ENCODE peak calls at places on chromosomes 4 and X, in nine cellular contexts. S is GM12891; V is posterior vena cava; K is RCC 7860; U is amniotic stem cell; A is T-helper 1 cell; F is breast epithelium; B is SHP77; T is activated CD4-positive, alpha-beta T cell treated with anti-CD3 and anti-CD28 coated beads, Interleukin-2, amount 50 U/mL, for 1 hour. R is an unnamed sample.

GRCh38 chr4:155972098-155972497 is 18.4 kb upstream of the CTSO start:
- DNase-seq in S (no peak), V (no peak), K (peak), U (no peak), A (no peak), F (no peak), B (no peak), T (no peak), R (no peak)

GRCh38 chrX:78643106-78643505 is 16.0 kb downstream of the RTL3 start:
- DNase-seq in S (no peak), V (no peak), K (no peak), U (no peak), A (no peak), F (no peak), B (no peak), T (no peak), R (no peak)

GRCh38 chr4:147933316-147933715 is 201.4 kb downstream of the ARHGAP10 start:
- DNase-seq in S (no peak), V (no peak), K (no peak), U (no peak), A (no peak), F (no peak), B (no peak), T (no peak), R (no peak)

GRCh38 chr4:184457530-184458249 is 16.7 kb downstream of the IRF2 start:
- DNase-seq in S (peak), V (no peak), K (no peak), U (no peak), A (no peak), F (no peak), B (no peak), T (no peak), R (no peak)

GRCh38 chr4:87120411-87121162 is 99.8 kb downstream of the KLHL8 start:
- DNase-seq in S (no peak), V (no peak), K (peak), U (no peak), A (no peak), F (peak), B (peak), T (no peak), R (peak)

GRCh38 chr4:41346306-41347061 is 89.8 kb downstream of the UCHL1 start:
- DNase-seq in S (no peak), V (no peak), K (no peak), U (no peak), A (no peak), F (no peak), B (no peak), T (no peak), R (no peak)

GRCh38 chr4:78629991-78630541 is 78.5 kb downstream of the ANXA3 start:
- DNase-seq in S (no peak), V (no peak), K (peak), U (no peak), A (no peak), F (no peak), B (no peak), T (no peak), R (no peak)

GRCh38 chr4:1574601-1575417 is 109.3 kb downstream of the FAM53A start:
- DNase-seq in S (no peak), V (peak), K (no peak), U (no peak), A (no peak), F (no peak), B (no peak), T (no peak), R (no peak)

GRCh38 chrX:70470850-70471289 is 26.2 kb downstream of the DLG3 start:
- DNase-seq in S (no peak), V (no peak), K (no peak), U (no peak), A (no peak), F (no peak), B (no peak), T (no peak), R (no peak)

GRCh38 chr4:136319789-136320470 is 1212.4 kb downstream of the PCDH18 start:
- DNase-seq in S (no peak), V (no peak), K (peak), U (no peak), A (no peak), F (no peak), B (no peak), T (no peak), R (no peak)

R was measured in cardiac septum.